ENCODE peak calls at places on chromosomes 16 and 17, in nine cellular contexts. Y is HCEC 1CT; P is right cardiac atrium; D is left ventricle myocardium inferior; E is activated T-cell treated with anti-CD3 and anti-CD28 coated beads for 1 hour; C is pancreas; H is kidney tubule cell; L is stimulated activated CD4-positive, alpha-beta T cell treated with anti-CD3 and anti-CD28 coated beads, Interleukin-1b, Interleukin-23, amount 100 ng/mL, for 1 hour; F is BJ. X is an unnamed sample.

GRCh38 chr16:56329887-56330286 is 95.5 kb downstream of the AMFR start:
- DNase-seq in F (no peak), C (no peak), H (no peak), D (no peak), E (no peak), P (no peak), Y (no peak), L (no peak), X (no peak)

GRCh38 chr17:77011173-77012011 is 129.4 kb upstream of the SEC14L1 start:
- DNase-seq in C (peak; percentile 19), L (no peak), F (no peak), E (peak; percentile 45), Y (peak; percentile 41), H (peak; percentile 30), P (no peak), D (no peak), X (peak; percentile 67)

GRCh38 chr17:76709077-76709950 is 1.5 kb downstream of the MXRA7 start:
- DNase-seq in E (no peak), F (peak; percentile 93), Y (peak; percentile 97), P (peak; percentile 94), L (no peak), D (peak; percentile 92), C (peak; percentile 67), H (peak; percentile 91), X (no peak)

GRCh38 chr16:53052519-53053501 is at the start of gene CHD9NB:
- DNase-seq in E (no peak), L (no peak), C (peak; percentile 31), H (peak; percentile 97), F (peak; percentile 68), D (no peak), P (peak; percentile 33), Y (peak; percentile 83), X (no peak)

GRCh38 chr17:38815576-38816193 is 9.4 kb downstream of the CWC25 start:
- DNase-seq in F (no peak), Y (peak; percentile 55), C (no peak), L (no peak), H (peak; percentile 83), D (no peak), P (no peak), E (no peak), X (no peak)

GRCh38 chr16:20966746-20967145 is 66.2 kb downstream of the LYRM1 start:
- DNase-seq in E (no peak), D (no peak), F (no peak), H (no peak), Y (no peak), P (no peak), C (no peak), L (no peak), X (no peak)

GRCh38 chr16:57041182-57042156 is 50.9 kb upstream of the CPNE2 start:
- DNase-seq in H (peak; percentile 59), C (no peak), P (no peak), L (peak; percentile 64), Y (no peak), F (no peak), D (no peak), E (peak; percentile 75), X (peak; percentile 84)

GRCh38 chr17:57982452-57983170 is 5.4 kb downstream of the VEZF1 start:
- DNase-seq in H (no peak), D (no peak), L (no peak), P (no peak), Y (no peak), E (no peak), C (no peak), F (no peak), X (no peak)

GRCh38 chr17:48051706-48052486 is 3.7 kb downstream of the NFE2L1 start:
- DNase-seq in P (peak; percentile 71), F (peak; percentile 60), H (peak; percentile 52), Y (peak; percentile 58), E (no peak), D (peak; percentile 74), C (no peak), L (no peak), X (no peak)

GRCh38 chr16:22386976-22387375 is 12.6 kb upstream of the CDR2 start:
- DNase-seq in E (no peak), D (no peak), C (no peak), L (no peak), H (peak; percentile 76), P (no peak), Y (peak; percentile 94), F (peak; percentile 95), X (no peak)

GRCh38 chr17:18093616-18094408 is 6.1 kb downstream of the DRG2 start:
- DNase-seq in C (no peak), E (no peak), H (peak; percentile 80), D (peak; percentile 74), L (no peak), F (no peak), Y (peak; percentile 76), P (peak; percentile 59), X (no peak)

GRCh38 chr17:81144423-81144781 is 20.9 kb upstream of the PVALEF start:
- DNase-seq in E (no peak), P (no peak), F (no peak), Y (no peak), L (no peak), H (no peak), C (no peak), D (no peak), X (no peak)

GRCh38 chr16:31061813-31062440 is 12.1 kb downstream of the ZNF668 start:
- DNase-seq in F (no peak), H (no peak), L (no peak), D (no peak), Y (no peak), C (no peak), P (no peak), E (no peak), X (no peak)

GRCh38 chr17:70969540-70970034 is 800.3 kb downstream of the KCNJ2 start:
- DNase-seq in H (no peak), E (no peak), P (no peak), F (no peak), L (no peak), Y (no peak), D (no peak), C (no peak), X (no peak)

GRCh38 chr16:17225551-17225950 is 245.2 kb downstream of the XYLT1 start:
- DNase-seq in P (no peak), C (no peak), L (no peak), E (no peak), F (no peak), D (no peak), Y (peak; percentile 39), H (no peak), X (no peak)

GRCh38 chr17:17198281-17198680 is 7.9 kb downstream of the PLD6 start:
- DNase-seq in Y (no peak), L (no peak), F (no peak), C (no peak), E (no peak), H (no peak), D (no peak), P (no peak), X (no peak)

X was measured in CD8-positive, alpha-beta T cell.